ENCODE peak calls at places on chromosomes 4 and X, in nine cellular contexts. A is AG04450, C is A549, D is activated gamma-delta T cell, J is right cardiac atrium, R is WTC11, B is hippocampal formation, U is mesenchymal stem cell, W is neural progenitor cell. H is an unnamed sample.

GRCh38 chr4:122783301-122784215 is 43.1 kb upstream of the FGF2 start:
- DNase-seq in A (peak; percentile 60), C (peak; percentile 70), D (no peak), J (peak; percentile 72), R (peak; percentile 78), B (no peak), U (peak; percentile 76), W (peak; percentile 77), H (peak; percentile 93)

GRCh38 chr4:17664755-17665154 is 50.3 kb downstream of the MED28 start:
- DNase-seq in A (no peak), C (no peak), D (no peak), J (no peak), R (no peak), B (no peak), U (no peak), W (no peak), H (no peak)

GRCh38 chrX:18992829-18993228 is 8.9 kb upstream of the PHKA2 start:
- DNase-seq in A (no peak), C (peak; percentile 35), D (no peak), J (no peak), R (no peak), B (no peak), U (no peak), W (no peak), H (no peak)

GRCh38 chrX:134484039-134484438 is 24.1 kb downstream of the HPRT1 start:
- DNase-seq in A (no peak), C (peak; percentile 67), D (no peak), J (no peak), R (no peak), B (peak; percentile 36), U (peak; percentile 59), W (peak; percentile 26), H (no peak)

GRCh38 chrX:132615396-132616131 is 126.7 kb upstream of the MBNL3 start:
- DNase-seq in A (no peak), C (peak; percentile 26), D (no peak), J (no peak), R (peak; percentile 43), B (no peak), U (peak; percentile 60), W (peak; percentile 65), H (peak; percentile 84)

GRCh38 chrX:372856-373640 is 13.7 kb downstream of the PPP2R3B start:
- DNase-seq in A (peak; percentile 15), C (no peak), D (no peak), J (no peak), R (no peak), B (no peak), U (peak; percentile 18), W (peak; percentile 24), H (peak; percentile 65)

GRCh38 chrX:102840871-102841705 is 96.0 kb upstream of the RAB40AL start:
- DNase-seq in A (no peak), C (peak; percentile 55), D (no peak), J (no peak), R (no peak), B (no peak), U (peak; percentile 24), W (peak; percentile 33), H (no peak)

GRCh38 chr4:136241221-136241986 is 1290.9 kb downstream of the PCDH18 start:
- DNase-seq in A (no peak), C (no peak), D (no peak), J (no peak), R (no peak), B (no peak), U (peak; percentile 13), W (peak; percentile 33), H (no peak)

GRCh38 chrX:130080791-130081367 is 29.4 kb downstream of the ELF4 start:
- DNase-seq in A (no peak), C (no peak), D (no peak), J (no peak), R (no peak), B (no peak), U (no peak), W (no peak), H (no peak)

GRCh38 chrX:97587171-97587570 is 703.5 kb downstream of the RPA4 start:
- DNase-seq in A (no peak), C (no peak), D (no peak), J (no peak), R (no peak), B (no peak), U (no peak), W (no peak), H (no peak)

GRCh38 chr4:1563241-1563640 is 120.9 kb downstream of the FAM53A start:
- DNase-seq in A (no peak), C (no peak), D (no peak), J (no peak), R (no peak), B (no peak), U (no peak), W (no peak), H (no peak)

GRCh38 chrX:38664285-38664684 is 102.9 kb downstream of the TSPAN7 start:
- DNase-seq in A (no peak), C (peak; percentile 49), D (no peak), J (no peak), R (no peak), B (peak; percentile 13), U (peak; percentile 48), W (peak; percentile 58), H (peak; percentile 62)

GRCh38 chrX:143648705-143649104 is 12.8 kb upstream of the SLITRK4 start:
- DNase-seq in A (no peak), C (no peak), D (no peak), J (no peak), R (no peak), B (no peak), U (peak; percentile 17), W (peak; percentile 38), H (peak; percentile 72)

GRCh38 chrX:1453390-1453783 is 678 bp upstream of the ASMTL start:
- DNase-seq in A (peak; percentile 33), C (no peak), D (no peak), J (no peak), R (no peak), B (no peak), U (no peak), W (no peak), H (no peak)

GRCh38 chr4:172654482-172654881 is 514.1 kb upstream of the GALNT7 start:
- DNase-seq in A (no peak), C (no peak), D (no peak), J (no peak), R (no peak), B (no peak), U (no peak), W (no peak), H (no peak)

GRCh38 chr4:128468485-128468989 is 180.9 kb upstream of the PGRMC2 start:
- DNase-seq in A (peak; percentile 92), C (peak; percentile 32), D (no peak), J (peak; percentile 29), R (no peak), B (no peak), U (peak; percentile 86), W (no peak), H (no peak)

GRCh38 chrX:630007-630921 is at the start of gene SHOX:
- DNase-seq in A (no peak), C (no peak), D (no peak), J (no peak), R (peak; percentile 46), B (no peak), U (no peak), W (peak; percentile 44), H (peak; percentile 72)

GRCh38 chr4:121072836-121073362 is 564 bp upstream of the NDNF start:
- DNase-seq in A (no peak), C (no peak), D (no peak), J (no peak), R (peak; percentile 27), B (no peak), U (no peak), W (peak; percentile 66), H (peak; percentile 76)

GRCh38 chr4:101790521-101791188 is at the start of gene BANK1:
- DNase-seq in A (no peak), C (peak; percentile 61), D (peak; percentile 18), J (peak; percentile 35), R (peak; percentile 85), B (peak; percentile 15), U (peak; percentile 65), W (peak; percentile 88), H (peak; percentile 94)

GRCh38 chr4:164261831-164262230 is 492.1 kb upstream of the SMIM31 start:
- DNase-seq in A (no peak), C (no peak), D (no peak), J (no peak), R (no peak), B (no peak), U (no peak), W (no peak), H (no peak)

GRCh38 chr4:113292371-113293042 is 243.1 kb downstream of the ANK2 start:
- DNase-seq in A (peak; percentile 57), C (no peak), D (no peak), J (peak; percentile 61), R (peak; percentile 80), B (peak; percentile 78), U (peak; percentile 63), W (peak; percentile 92), H (peak; percentile 87)

GRCh38 chr4:73895201-73896177 is 26.3 kb downstream of the CXCL1 start:
- DNase-seq in A (no peak), C (no peak), D (no peak), J (no peak), R (no peak), B (no peak), U (peak; percentile 62), W (no peak), H (no peak)

GRCh38 chr4:76867880-76868655 is 29.9 kb downstream of the SOWAHB start:
- DNase-seq in A (no peak), C (peak; percentile 12), D (no peak), J (no peak), R (peak; percentile 65), B (no peak), U (no peak), W (peak; percentile 35), H (peak; percentile 96)

GRCh38 chr4:36322921-36323354 is 41.5 kb downstream of the DTHD1 start:
- DNase-seq in A (no peak), C (no peak), D (no peak), J (no peak), R (no peak), B (no peak), U (no peak), W (no peak), H (no peak)

H was measured in endodermal cell.